ENCODE peak calls at places on chromosomes 6 and 20, in ten cellular contexts. One of them, this sample, is unnamed. For H3K4me1, the result is how much of the 10 kb centered on the place peaks cover.

GRCh38 chr6:45419574-45420082 is 41.9 kb upstream of the SUPT3H start:
- DNase-seq in ovary: peak
- DNase-seq in suprapubic skin: no peak
- DNase-seq in A549: peak
- DNase-seq in SK-N-SH: peak
- DNase-seq in HepG2: peak
- DNase-seq in stomach: peak
- DNase-seq in transverse colon: peak
- DNase-seq in upper lobe of left lung: peak
- DNase-seq in sigmoid colon: peak
- DNase-seq in this sample: peak

GRCh38 chr20:6006603-6006949 is 47.3 kb downstream of the LRRN4 start:
- DNase-seq in ovary: no peak
- DNase-seq in suprapubic skin: no peak
- DNase-seq in A549: no peak
- DNase-seq in SK-N-SH: no peak
- DNase-seq in HepG2: no peak
- DNase-seq in stomach: no peak
- DNase-seq in transverse colon: no peak
- DNase-seq in upper lobe of left lung: no peak
- DNase-seq in sigmoid colon: no peak
- DNase-seq in this sample: no peak

GRCh38 chr6:36269834-36270705 is at the start of gene PNPLA1:
- DNase-seq in ovary: no peak
- DNase-seq in suprapubic skin: no peak
- DNase-seq in A549: no peak
- DNase-seq in SK-N-SH: no peak
- DNase-seq in HepG2: no peak
- DNase-seq in stomach: no peak
- DNase-seq in transverse colon: no peak
- DNase-seq in upper lobe of left lung: no peak
- DNase-seq in sigmoid colon: no peak
- DNase-seq in this sample: no peak

GRCh38 chr6:81929828-81930227 is 177.3 kb upstream of the TENT5A start:
- DNase-seq in ovary: no peak
- DNase-seq in suprapubic skin: no peak
- DNase-seq in A549: no peak
- DNase-seq in SK-N-SH: no peak
- DNase-seq in HepG2: no peak
- DNase-seq in stomach: no peak
- DNase-seq in transverse colon: no peak
- DNase-seq in upper lobe of left lung: no peak
- DNase-seq in sigmoid colon: no peak
- DNase-seq in this sample: no peak

GRCh38 chr6:1392813-1393640 is 3.7 kb downstream of the FOXF2 start:
- DNase-seq in ovary: no peak
- DNase-seq in suprapubic skin: peak
- DNase-seq in A549: no peak
- DNase-seq in SK-N-SH: no peak
- DNase-seq in HepG2: no peak
- DNase-seq in stomach: peak
- DNase-seq in transverse colon: no peak
- DNase-seq in upper lobe of left lung: no peak
- DNase-seq in sigmoid colon: no peak
- DNase-seq in this sample: no peak

GRCh38 chr6:168383062-168383854 is 57.7 kb upstream of the SMOC2 start:
- DNase-seq in ovary: no peak
- DNase-seq in suprapubic skin: no peak
- DNase-seq in A549: no peak
- DNase-seq in SK-N-SH: no peak
- DNase-seq in HepG2: no peak
- DNase-seq in stomach: no peak
- DNase-seq in transverse colon: no peak
- DNase-seq in upper lobe of left lung: no peak
- DNase-seq in sigmoid colon: no peak
- DNase-seq in this sample: no peak

GRCh38 chr6:155832596-155832995 is 377.0 kb upstream of the NOX3 start:
- DNase-seq in ovary: no peak
- DNase-seq in suprapubic skin: no peak
- DNase-seq in A549: peak
- DNase-seq in SK-N-SH: no peak
- DNase-seq in HepG2: peak
- DNase-seq in stomach: no peak
- DNase-seq in transverse colon: no peak
- DNase-seq in upper lobe of left lung: no peak
- DNase-seq in sigmoid colon: no peak
- DNase-seq in this sample: no peak

GRCh38 chr20:9699181-9699580 is 139.7 kb downstream of the PAK5 start:
- DNase-seq in ovary: no peak
- DNase-seq in suprapubic skin: no peak
- DNase-seq in A549: peak
- DNase-seq in SK-N-SH: no peak
- DNase-seq in HepG2: no peak
- DNase-seq in stomach: no peak
- DNase-seq in transverse colon: no peak
- DNase-seq in upper lobe of left lung: no peak
- DNase-seq in sigmoid colon: no peak
- DNase-seq in this sample: no peak

GRCh38 chr6:31945154-31945506 is 765 bp upstream of the CFB start:
- DNase-seq in ovary: no peak
- DNase-seq in suprapubic skin: no peak
- DNase-seq in A549: no peak
- DNase-seq in SK-N-SH: no peak
- DNase-seq in HepG2: no peak
- DNase-seq in stomach: no peak
- DNase-seq in transverse colon: no peak
- DNase-seq in upper lobe of left lung: no peak
- DNase-seq in sigmoid colon: no peak
- DNase-seq in this sample: no peak

GRCh38 chr6:163806761-163807499 is 392.4 kb downstream of the QKI start:
- DNase-seq in ovary: no peak
- DNase-seq in suprapubic skin: no peak
- DNase-seq in A549: no peak
- DNase-seq in SK-N-SH: no peak
- DNase-seq in HepG2: no peak
- DNase-seq in stomach: no peak
- DNase-seq in transverse colon: no peak
- DNase-seq in upper lobe of left lung: no peak
- DNase-seq in sigmoid colon: no peak
- DNase-seq in this sample: no peak

GRCh38 chr6:38018755-38019165 is 199.2 kb downstream of the ZFAND3 start:
- DNase-seq in ovary: no peak
- DNase-seq in suprapubic skin: no peak
- DNase-seq in A549: no peak
- DNase-seq in SK-N-SH: no peak
- DNase-seq in HepG2: peak
- DNase-seq in stomach: no peak
- DNase-seq in transverse colon: no peak
- DNase-seq in upper lobe of left lung: no peak
- DNase-seq in sigmoid colon: no peak
- DNase-seq in this sample: no peak

GRCh38 chr6:155561262-155561970 is 105.8 kb upstream of the NOX3 start:
- DNase-seq in ovary: no peak
- DNase-seq in suprapubic skin: no peak
- DNase-seq in A549: no peak
- DNase-seq in SK-N-SH: no peak
- DNase-seq in HepG2: peak
- DNase-seq in stomach: no peak
- DNase-seq in transverse colon: no peak
- DNase-seq in upper lobe of left lung: no peak
- DNase-seq in sigmoid colon: no peak
- DNase-seq in this sample: no peak

DNA sequence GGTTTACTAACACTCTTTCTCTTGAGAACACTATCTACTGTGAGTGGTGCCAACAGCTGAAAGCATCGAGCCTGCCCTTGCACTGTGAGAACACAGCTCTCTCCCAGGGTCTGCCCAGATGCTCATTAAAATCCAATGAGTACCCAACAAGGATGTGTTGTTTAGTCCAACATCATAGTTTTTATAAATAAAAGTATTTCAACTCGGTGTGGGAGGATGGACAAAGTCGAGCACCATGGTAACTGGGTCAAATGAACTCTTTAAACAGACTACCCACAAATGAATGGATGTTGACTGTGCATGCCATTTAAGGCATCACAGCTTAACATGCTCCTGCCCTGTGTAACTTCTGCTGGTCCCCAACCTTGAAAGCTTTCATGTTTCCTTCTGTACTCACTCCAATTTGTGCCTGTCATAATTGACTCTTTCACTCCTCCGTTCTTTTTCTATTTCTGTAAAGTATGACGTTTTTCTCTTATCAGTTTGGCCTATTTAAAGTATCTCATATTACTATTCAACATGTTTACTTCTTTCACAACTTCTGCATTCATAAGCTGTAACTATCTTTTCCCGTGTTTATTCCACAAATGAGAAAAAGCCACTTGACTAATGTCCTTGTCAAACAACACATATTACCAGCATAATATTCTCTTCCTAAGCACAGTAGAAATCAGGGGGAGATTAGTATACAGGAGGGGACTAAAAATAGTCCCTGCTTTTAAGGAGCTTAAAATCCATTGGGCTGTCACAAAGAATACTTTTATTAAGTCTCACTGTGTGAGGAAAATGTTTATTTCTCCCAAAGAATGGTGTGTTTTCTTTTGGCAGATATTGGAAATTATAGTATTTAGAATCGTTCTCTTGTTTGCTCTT is 215.5 kb downstream of the RFPL4B start:
- DNase-seq in ovary: peak
- DNase-seq in suprapubic skin: no peak
- DNase-seq in A549: no peak
- DNase-seq in SK-N-SH: no peak
- DNase-seq in HepG2: no peak
- DNase-seq in stomach: no peak
- DNase-seq in transverse colon: no peak
- DNase-seq in upper lobe of left lung: no peak
- DNase-seq in sigmoid colon: peak
- DNase-seq in this sample: no peak
- H3K4me1 ChIP-seq in ovary: under half
- H3K4me1 ChIP-seq in suprapubic skin: under half
- H3K4me1 ChIP-seq in A549: under half
- H3K4me1 ChIP-seq in SK-N-SH: under half
- H3K4me1 ChIP-seq in HepG2: under half
- H3K4me1 ChIP-seq in stomach: under half
- H3K4me1 ChIP-seq in transverse colon: under half
- H3K4me1 ChIP-seq in upper lobe of left lung: under half
- H3K4me1 ChIP-seq in sigmoid colon: under half
- H3K4me1 ChIP-seq in this sample: under half

GRCh38 chr6:17343215-17343614 is 50.2 kb upstream of the CAP2 start:
- DNase-seq in ovary: no peak
- DNase-seq in suprapubic skin: no peak
- DNase-seq in A549: no peak
- DNase-seq in SK-N-SH: no peak
- DNase-seq in HepG2: no peak
- DNase-seq in stomach: no peak
- DNase-seq in transverse colon: no peak
- DNase-seq in upper lobe of left lung: no peak
- DNase-seq in sigmoid colon: no peak
- DNase-seq in this sample: no peak
- TF ChIP-seq EP300 in ovary: no peak
- TF ChIP-seq EP300 in suprapubic skin: no peak
- TF ChIP-seq EP300 in A549: no peak
- TF ChIP-seq EP300 in SK-N-SH: no peak
- TF ChIP-seq EP300 in HepG2: no peak
- TF ChIP-seq EP300 in stomach: no peak
- TF ChIP-seq EP300 in transverse colon: no peak
- TF ChIP-seq EP300 in upper lobe of left lung: no peak
- TF ChIP-seq EP300 in sigmoid colon: no peak
- TF ChIP-seq EP300 in this sample: no peak

GRCh38 chr20:48411265-48411664 is 416.5 kb downstream of the PREX1 start:
- DNase-seq in ovary: no peak
- DNase-seq in suprapubic skin: no peak
- DNase-seq in A549: no peak
- DNase-seq in SK-N-SH: no peak
- DNase-seq in HepG2: no peak
- DNase-seq in stomach: no peak
- DNase-seq in transverse colon: no peak
- DNase-seq in upper lobe of left lung: no peak
- DNase-seq in sigmoid colon: no peak
- DNase-seq in this sample: no peak

GRCh38 chr20:48411906-48412305 is 415.9 kb downstream of the PREX1 start:
- DNase-seq in ovary: no peak
- DNase-seq in suprapubic skin: no peak
- DNase-seq in A549: no peak
- DNase-seq in SK-N-SH: no peak
- DNase-seq in HepG2: no peak
- DNase-seq in stomach: no peak
- DNase-seq in transverse colon: no peak
- DNase-seq in upper lobe of left lung: no peak
- DNase-seq in sigmoid colon: no peak
- DNase-seq in this sample: no peak

GRCh38 chr20:48407710-48408109 is 420.1 kb downstream of the PREX1 start:
- DNase-seq in ovary: no peak
- DNase-seq in suprapubic skin: no peak
- DNase-seq in A549: no peak
- DNase-seq in SK-N-SH: no peak
- DNase-seq in HepG2: peak
- DNase-seq in stomach: no peak
- DNase-seq in transverse colon: no peak
- DNase-seq in upper lobe of left lung: no peak
- DNase-seq in sigmoid colon: no peak
- DNase-seq in this sample: no peak

GRCh38 chr20:48406462-48407235 is 421.1 kb downstream of the PREX1 start:
- DNase-seq in ovary: no peak
- DNase-seq in suprapubic skin: no peak
- DNase-seq in A549: no peak
- DNase-seq in SK-N-SH: no peak
- DNase-seq in HepG2: no peak
- DNase-seq in stomach: no peak
- DNase-seq in transverse colon: no peak
- DNase-seq in upper lobe of left lung: no peak
- DNase-seq in sigmoid colon: no peak
- DNase-seq in this sample: no peak

GRCh38 chr20:48409216-48409615 is 418.6 kb downstream of the PREX1 start:
- DNase-seq in ovary: no peak
- DNase-seq in suprapubic skin: no peak
- DNase-seq in A549: no peak
- DNase-seq in SK-N-SH: no peak
- DNase-seq in HepG2: no peak
- DNase-seq in stomach: no peak
- DNase-seq in transverse colon: no peak
- DNase-seq in upper lobe of left lung: no peak
- DNase-seq in sigmoid colon: no peak
- DNase-seq in this sample: no peak
- H3K4me1 ChIP-seq in ovary: under half
- H3K4me1 ChIP-seq in suprapubic skin: under half
- H3K4me1 ChIP-seq in A549: under half
- H3K4me1 ChIP-seq in SK-N-SH: under half
- H3K4me1 ChIP-seq in HepG2: half or more
- H3K4me1 ChIP-seq in stomach: under half
- H3K4me1 ChIP-seq in transverse colon: under half
- H3K4me1 ChIP-seq in upper lobe of left lung: under half
- H3K4me1 ChIP-seq in sigmoid colon: under half
- H3K4me1 ChIP-seq in this sample: under half

DNA sequence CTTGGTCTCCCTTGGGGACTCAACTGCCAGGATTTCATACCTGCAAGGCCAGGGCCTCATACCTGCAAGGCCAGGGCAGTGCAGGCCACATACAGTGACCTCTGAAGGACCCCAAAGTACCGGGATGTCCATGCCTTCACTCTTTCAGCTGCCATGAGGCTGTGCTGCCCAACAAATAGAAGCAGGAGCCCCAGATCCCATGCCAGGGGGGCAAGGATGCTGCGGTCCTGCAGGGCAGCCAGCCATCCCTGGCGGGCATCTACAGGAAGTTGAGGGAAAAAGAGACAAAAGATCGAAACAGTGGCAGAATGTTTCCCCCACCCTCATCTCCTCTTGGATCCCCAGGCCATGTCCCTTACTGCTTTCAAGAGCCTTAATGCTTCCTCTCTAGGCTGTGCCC is 799 bp downstream of the NRM start:
- DNase-seq in ovary: no peak
- DNase-seq in suprapubic skin: no peak
- DNase-seq in A549: no peak
- DNase-seq in SK-N-SH: no peak
- DNase-seq in HepG2: no peak
- DNase-seq in stomach: no peak
- DNase-seq in transverse colon: no peak
- DNase-seq in upper lobe of left lung: no peak
- DNase-seq in sigmoid colon: no peak
- DNase-seq in this sample: no peak
- TF ChIP-seq EP300 in ovary: no peak
- TF ChIP-seq EP300 in suprapubic skin: no peak
- TF ChIP-seq EP300 in A549: no peak
- TF ChIP-seq EP300 in SK-N-SH: no peak
- TF ChIP-seq EP300 in HepG2: no peak
- TF ChIP-seq EP300 in stomach: no peak
- TF ChIP-seq EP300 in transverse colon: no peak
- TF ChIP-seq EP300 in upper lobe of left lung: no peak
- TF ChIP-seq EP300 in sigmoid colon: no peak
- TF ChIP-seq EP300 in this sample: no peak